ENCODE peak calls at places on chromosomes 12 and 14, in five cellular contexts. One of them, this sample, is unnamed.

GRCh38 chr12:33588082-33588712 is 148.6 kb upstream of the SYT10 start:
- DNase-seq in IMR-90: no peak
- DNase-seq in breast epithelium: no peak
- DNase-seq in thyroid gland: no peak
- DNase-seq in stomach: no peak
- DNase-seq in this sample: no peak

GRCh38 chr12:3453947-3454675 is 36.9 kb upstream of the PRMT8 start:
- DNase-seq in IMR-90: peak
- DNase-seq in breast epithelium: no peak
- DNase-seq in thyroid gland: no peak
- DNase-seq in stomach: no peak
- DNase-seq in this sample: no peak

GRCh38 chr14:102194856-102195255 is 55.2 kb downstream of the WDR20 start:
- DNase-seq in IMR-90: no peak
- DNase-seq in breast epithelium: no peak
- DNase-seq in thyroid gland: no peak
- DNase-seq in stomach: no peak
- DNase-seq in this sample: no peak

GRCh38 chr12:93184664-93185368 is 192.9 kb upstream of the NUDT4 start:
- DNase-seq in IMR-90: no peak
- DNase-seq in breast epithelium: no peak
- DNase-seq in thyroid gland: no peak
- DNase-seq in stomach: no peak
- DNase-seq in this sample: no peak

GRCh38 chr14:90726656-90727055 is 89.6 kb downstream of the TTC7B start:
- DNase-seq in IMR-90: peak
- DNase-seq in breast epithelium: peak
- DNase-seq in thyroid gland: peak
- DNase-seq in stomach: peak
- DNase-seq in this sample: peak

GRCh38 chr12:28189774-28190320 is 409 bp upstream of the CCDC91 start:
- DNase-seq in IMR-90: no peak
- DNase-seq in breast epithelium: no peak
- DNase-seq in thyroid gland: peak
- DNase-seq in stomach: no peak
- DNase-seq in this sample: no peak

GRCh38 chr12:98126637-98127335 is 388.6 kb upstream of the TMPO start:
- DNase-seq in IMR-90: no peak
- DNase-seq in breast epithelium: no peak
- DNase-seq in thyroid gland: peak
- DNase-seq in stomach: no peak
- DNase-seq in this sample: no peak

GRCh38 chr14:77105118-77105517 is 7.1 kb downstream of the CIPC start:
- DNase-seq in IMR-90: no peak
- DNase-seq in breast epithelium: no peak
- DNase-seq in thyroid gland: no peak
- DNase-seq in stomach: no peak
- DNase-seq in this sample: no peak

GRCh38 chr12:123799227-123799626 is 37.1 kb downstream of the DNAH10 start:
- DNase-seq in IMR-90: no peak
- DNase-seq in breast epithelium: no peak
- DNase-seq in thyroid gland: no peak
- DNase-seq in stomach: no peak
- DNase-seq in this sample: peak

GRCh38 chr12:46663297-46663696 is 162.5 kb downstream of the SLC38A4 start:
- DNase-seq in IMR-90: no peak
- DNase-seq in breast epithelium: no peak
- DNase-seq in thyroid gland: no peak
- DNase-seq in stomach: no peak
- DNase-seq in this sample: no peak

GRCh38 chr12:20007331-20007730 is 361.0 kb upstream of the PDE3A start:
- DNase-seq in IMR-90: peak
- DNase-seq in breast epithelium: no peak
- DNase-seq in thyroid gland: no peak
- DNase-seq in stomach: no peak
- DNase-seq in this sample: no peak

GRCh38 chr12:48388430-48388829 is 37.7 kb upstream of the ZNF641 start:
- DNase-seq in IMR-90: peak
- DNase-seq in breast epithelium: no peak
- DNase-seq in thyroid gland: no peak
- DNase-seq in stomach: no peak
- DNase-seq in this sample: no peak

GRCh38 chr12:32743264-32743663 is 12.4 kb downstream of the YARS2 start:
- DNase-seq in IMR-90: no peak
- DNase-seq in breast epithelium: no peak
- DNase-seq in thyroid gland: no peak
- DNase-seq in stomach: no peak
- DNase-seq in this sample: no peak

GRCh38 chr12:113990548-113991223 is 24.6 kb upstream of the RBM19 start:
- DNase-seq in IMR-90: no peak
- DNase-seq in breast epithelium: no peak
- DNase-seq in thyroid gland: no peak
- DNase-seq in stomach: no peak
- DNase-seq in this sample: no peak

GRCh38 chr12:58529897-58530296 is 390.4 kb downstream of the LRIG3 start:
- DNase-seq in IMR-90: peak
- DNase-seq in breast epithelium: no peak
- DNase-seq in thyroid gland: no peak
- DNase-seq in stomach: no peak
- DNase-seq in this sample: no peak

GRCh38 chr12:119229837-119230236 is 51.1 kb downstream of the HSPB8 start:
- DNase-seq in IMR-90: peak
- DNase-seq in breast epithelium: no peak
- DNase-seq in thyroid gland: no peak
- DNase-seq in stomach: no peak
- DNase-seq in this sample: no peak

GRCh38 chr12:20300457-20300856 is 67.9 kb upstream of the PDE3A start:
- DNase-seq in IMR-90: no peak
- DNase-seq in breast epithelium: no peak
- DNase-seq in thyroid gland: no peak
- DNase-seq in stomach: no peak
- DNase-seq in this sample: no peak

GRCh38 chr14:23167006-23167847 is 16.2 kb downstream of the SLC7A8 start:
- DNase-seq in IMR-90: no peak
- DNase-seq in breast epithelium: no peak
- DNase-seq in thyroid gland: peak
- DNase-seq in stomach: no peak
- DNase-seq in this sample: no peak

GRCh38 chr12:111056618-111057521 is 136.5 kb upstream of the MYL2 start:
- DNase-seq in IMR-90: no peak
- DNase-seq in breast epithelium: no peak
- DNase-seq in thyroid gland: no peak
- DNase-seq in stomach: no peak
- DNase-seq in this sample: no peak

GRCh38 chr14:88333036-88333435 is 10.0 kb upstream of the KCNK10 start:
- DNase-seq in IMR-90: no peak
- DNase-seq in breast epithelium: no peak
- DNase-seq in thyroid gland: no peak
- DNase-seq in stomach: no peak
- DNase-seq in this sample: no peak

GRCh38 chr14:62691613-62692489 is 353.4 kb downstream of the KCNH5 start:
- DNase-seq in IMR-90: peak
- DNase-seq in breast epithelium: peak
- DNase-seq in thyroid gland: no peak
- DNase-seq in stomach: peak
- DNase-seq in this sample: peak

DNA sequence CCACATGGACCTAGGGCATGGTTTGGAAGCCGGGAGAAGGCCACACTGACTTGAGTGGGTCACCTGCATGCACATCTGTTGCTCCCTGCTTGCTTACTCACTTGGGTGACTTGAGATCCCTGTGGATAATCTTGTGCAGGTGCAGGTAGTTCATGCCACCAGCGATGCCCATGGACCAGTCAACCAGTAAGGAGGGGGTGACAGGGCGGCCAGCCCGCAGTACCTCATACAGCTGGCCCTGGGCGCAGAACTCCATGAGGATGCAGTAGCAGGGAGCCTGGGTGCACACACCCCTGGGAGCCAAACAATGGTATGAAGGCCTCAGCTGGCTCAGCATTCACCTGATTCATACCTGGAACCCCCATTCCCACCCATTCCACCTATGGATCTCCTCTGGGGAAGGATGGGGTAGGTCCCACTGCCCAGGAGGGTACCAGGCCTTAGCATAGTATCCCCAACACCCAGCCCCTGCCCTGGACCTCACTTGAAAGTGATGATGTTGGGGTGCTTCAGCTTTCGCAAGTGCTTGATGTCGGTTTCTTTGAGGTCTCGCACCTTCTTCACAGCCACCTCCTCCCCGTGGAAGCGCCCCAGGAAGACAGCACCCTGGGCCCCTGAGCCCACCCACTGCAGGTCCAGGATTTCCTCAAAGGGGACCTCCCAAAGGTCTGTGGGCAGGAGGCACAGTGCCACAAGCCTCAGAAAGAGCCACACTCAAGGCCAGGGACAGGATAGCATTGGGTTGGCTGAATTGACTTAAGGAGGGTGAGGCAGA is 13.1 kb downstream of the MAP3K12 start:
- DNase-seq in IMR-90: no peak
- DNase-seq in breast epithelium: no peak
- DNase-seq in thyroid gland: no peak
- DNase-seq in stomach: no peak
- DNase-seq in this sample: no peak
- TF ChIP-seq POLR2A in IMR-90: no peak
- TF ChIP-seq POLR2A in breast epithelium: no peak
- TF ChIP-seq POLR2A in thyroid gland: no peak
- TF ChIP-seq POLR2A in stomach: no peak
- TF ChIP-seq POLR2A in this sample: no peak

GRCh38 chr12:42483534-42483857 is 106.0 kb downstream of the PRICKLE1 start:
- DNase-seq in IMR-90: peak
- DNase-seq in breast epithelium: no peak
- DNase-seq in thyroid gland: peak
- DNase-seq in stomach: no peak
- DNase-seq in this sample: peak
- TF ChIP-seq POLR2A in IMR-90: no peak
- TF ChIP-seq POLR2A in breast epithelium: no peak
- TF ChIP-seq POLR2A in thyroid gland: peak
- TF ChIP-seq POLR2A in stomach: no peak
- TF ChIP-seq POLR2A in this sample: no peak

DNA sequence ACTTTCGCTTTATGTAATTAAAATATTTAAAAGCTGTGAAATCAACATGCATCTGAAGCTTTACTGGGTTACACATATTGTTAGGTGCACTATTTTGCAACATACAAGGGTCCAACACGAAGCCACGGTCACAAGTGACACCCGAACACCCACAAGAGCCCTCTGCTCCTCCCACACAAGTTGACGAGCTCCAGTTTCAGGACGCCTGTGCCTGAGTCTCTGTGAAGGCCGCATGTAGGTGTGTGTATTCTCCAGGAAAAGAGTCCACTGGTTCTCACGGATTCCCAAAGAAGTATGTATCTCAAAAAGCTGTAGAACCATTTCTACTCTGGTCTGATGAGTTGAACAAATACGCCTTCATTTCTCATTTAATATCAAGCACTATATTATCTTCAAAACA is 12.0 kb downstream of the SLC15A4 start:
- DNase-seq in IMR-90: no peak
- DNase-seq in breast epithelium: no peak
- DNase-seq in thyroid gland: no peak
- DNase-seq in stomach: no peak
- DNase-seq in this sample: no peak
- TF ChIP-seq POLR2A in IMR-90: no peak
- TF ChIP-seq POLR2A in breast epithelium: no peak
- TF ChIP-seq POLR2A in thyroid gland: no peak
- TF ChIP-seq POLR2A in stomach: no peak
- TF ChIP-seq POLR2A in this sample: no peak

GRCh38 chr12:75334384-75335030 is at the start of gene GLIPR1L1:
- DNase-seq in IMR-90: peak
- DNase-seq in breast epithelium: peak
- DNase-seq in thyroid gland: peak
- DNase-seq in stomach: peak
- DNase-seq in this sample: peak

GRCh38 chr12:75327642-75328041 is 2.5 kb downstream of the CAPS2 start:
- DNase-seq in IMR-90: no peak
- DNase-seq in breast epithelium: no peak
- DNase-seq in thyroid gland: no peak
- DNase-seq in stomach: no peak
- DNase-seq in this sample: no peak

GRCh38 chr12:75329918-75330826 is at the start of gene CAPS2:
- DNase-seq in IMR-90: peak
- DNase-seq in breast epithelium: peak
- DNase-seq in thyroid gland: peak
- DNase-seq in stomach: peak
- DNase-seq in this sample: peak
- TF ChIP-seq POLR2A in IMR-90: no peak
- TF ChIP-seq POLR2A in breast epithelium: no peak
- TF ChIP-seq POLR2A in thyroid gland: peak
- TF ChIP-seq POLR2A in stomach: no peak
- TF ChIP-seq POLR2A in this sample: no peak

GRCh38 chr12:11653215-11653753 is 3.8 kb downstream of the ETV6 start:
- DNase-seq in IMR-90: peak
- DNase-seq in breast epithelium: no peak
- DNase-seq in thyroid gland: peak
- DNase-seq in stomach: no peak
- DNase-seq in this sample: no peak
- TF ChIP-seq POLR2A in IMR-90: no peak
- TF ChIP-seq POLR2A in breast epithelium: no peak
- TF ChIP-seq POLR2A in thyroid gland: no peak
- TF ChIP-seq POLR2A in stomach: no peak
- TF ChIP-seq POLR2A in this sample: no peak

DNA sequence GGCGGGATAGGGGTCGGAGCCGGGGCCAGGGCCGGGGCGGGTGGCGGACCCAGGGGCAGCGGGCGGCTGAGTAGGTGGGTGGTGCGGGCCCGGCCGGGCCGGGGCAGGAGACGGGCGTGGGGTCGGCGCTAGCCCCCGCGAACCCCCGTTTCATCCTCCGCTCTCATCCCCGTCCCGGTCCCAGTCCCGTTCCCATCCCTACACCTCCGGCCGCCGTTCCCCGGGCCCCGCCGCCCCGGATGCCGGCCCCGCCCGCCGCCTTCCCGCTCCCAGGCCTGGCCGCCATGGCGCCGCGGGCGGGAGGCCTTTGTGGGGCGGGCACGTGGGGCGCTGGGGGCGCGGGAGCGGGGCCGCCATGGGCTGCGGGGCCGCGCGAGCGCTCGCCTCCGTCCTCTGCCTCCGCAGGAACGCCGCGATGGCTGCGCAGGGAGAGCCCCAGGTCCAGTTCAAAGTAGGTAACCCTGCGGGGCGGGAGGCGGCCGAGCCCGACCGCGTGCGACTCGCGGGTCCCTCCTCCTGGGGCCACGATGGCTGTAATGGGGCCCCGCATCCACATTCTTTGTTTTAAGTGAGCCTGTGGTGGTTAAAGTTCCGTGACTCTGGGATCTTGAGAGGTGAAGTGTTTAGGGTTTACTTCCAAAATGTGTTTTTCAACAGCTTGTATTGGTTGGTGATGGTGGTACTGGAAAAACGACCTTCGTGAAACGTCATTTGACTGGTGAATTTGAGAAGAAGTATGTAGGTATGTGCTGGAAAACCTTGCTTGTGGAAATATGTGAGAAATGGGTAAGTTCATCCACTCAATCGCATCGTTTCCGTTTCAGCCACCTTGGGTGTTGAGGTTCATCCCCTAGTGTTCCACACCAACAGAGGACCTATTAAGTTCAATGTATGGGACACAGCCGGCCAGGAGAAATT is 572 bp downstream of the RAN start:
- DNase-seq in IMR-90: no peak
- DNase-seq in breast epithelium: peak
- DNase-seq in thyroid gland: peak
- DNase-seq in stomach: peak
- DNase-seq in this sample: no peak
- TF ChIP-seq POLR2A in IMR-90: no peak
- TF ChIP-seq POLR2A in breast epithelium: no peak
- TF ChIP-seq POLR2A in thyroid gland: no peak
- TF ChIP-seq POLR2A in stomach: no peak
- TF ChIP-seq POLR2A in this sample: no peak

This sample was measured in lower leg skin.